ENCODE peak calls at places on chromosomes 11 and 22, in ten cellular contexts. C, X, N, A, P, E, V, F, Q and U are unnamed samples.
A peak's percentile ranks its signal among the peaks of the same experiment; 100 is the strongest.

GRCh38 chr22:19896665-19897355 is 42.1 kb upstream of the GNB1L start:
- DNase-seq in E (no peak), X (no peak), A (no peak), N (no peak), C (no peak), Q (peak; percentile 32), P (no peak), F (no peak), V (no peak), U (no peak)

GRCh38 chr11:133526790-133527189 is 5.5 kb downstream of the OPCML start:
- DNase-seq in C (no peak), F (peak; percentile 71), E (no peak), N (no peak), Q (no peak), V (no peak), A (no peak), P (no peak), X (no peak), U (no peak)

GRCh38 chr22:30245985-30246901 is at the start of gene LIF:
- DNase-seq in F (peak; percentile 50), Q (peak; percentile 52), A (no peak), N (no peak), C (no peak), X (peak; percentile 89), E (no peak), V (peak; percentile 46), P (peak; percentile 79), U (no peak)

GRCh38 chr11:304915-305833 is 2.4 kb upstream of the IFITM2 start:
- DNase-seq in C (peak; percentile 80), X (peak; percentile 93), A (peak; percentile 59), V (peak; percentile 44), Q (peak; percentile 71), P (peak; percentile 59), F (peak; percentile 65), N (peak; percentile 65), E (peak; percentile 71), U (peak; percentile 73)

GRCh38 chr11:87173185-87174039 is 135.7 kb downstream of the TMEM135 start:
- DNase-seq in E (no peak), N (no peak), V (peak; percentile 76), X (no peak), A (no peak), P (peak; percentile 36), F (no peak), Q (no peak), C (no peak), U (no peak)

GRCh38 chr22:31876156-31877035 is 67.9 kb upstream of the YWHAH start:
- DNase-seq in C (no peak), N (no peak), Q (no peak), F (no peak), X (no peak), A (peak; percentile 37), P (no peak), E (no peak), V (peak; percentile 56), U (peak; percentile 5)

GRCh38 chr22:44126807-44127206 is 53.9 kb upstream of the PARVG start:
- DNase-seq in A (no peak), V (no peak), P (no peak), F (no peak), X (no peak), E (no peak), Q (no peak), C (no peak), N (no peak), U (no peak)

GRCh38 chr11:115930276-115930675 is 426.1 kb upstream of the CADM1 start:
- DNase-seq in F (peak; percentile 14), Q (no peak), A (no peak), N (no peak), V (no peak), X (no peak), E (no peak), P (no peak), C (no peak), U (no peak)

GRCh38 chr11:17989306-17989705 is 23.5 kb downstream of the SERGEF start:
- DNase-seq in C (no peak), A (no peak), E (no peak), P (no peak), Q (no peak), N (no peak), F (no peak), X (no peak), V (no peak), U (no peak)

GRCh38 chr11:17988465-17988864 is 24.4 kb downstream of the SERGEF start:
- DNase-seq in P (no peak), F (no peak), V (no peak), C (no peak), X (no peak), A (no peak), N (no peak), Q (no peak), E (no peak), U (no peak)

GRCh38 chr11:17986711-17987220 is 26.1 kb downstream of the SERGEF start:
- DNase-seq in Q (no peak), P (no peak), N (no peak), A (no peak), V (no peak), F (no peak), E (no peak), C (no peak), X (no peak), U (no peak)

GRCh38 chr11:17986007-17986710 is 26.7 kb downstream of the SERGEF start:
- DNase-seq in E (no peak), N (no peak), C (no peak), P (peak; percentile 53), X (no peak), Q (no peak), A (no peak), F (no peak), V (peak; percentile 73), U (peak; percentile 79)

DNA sequence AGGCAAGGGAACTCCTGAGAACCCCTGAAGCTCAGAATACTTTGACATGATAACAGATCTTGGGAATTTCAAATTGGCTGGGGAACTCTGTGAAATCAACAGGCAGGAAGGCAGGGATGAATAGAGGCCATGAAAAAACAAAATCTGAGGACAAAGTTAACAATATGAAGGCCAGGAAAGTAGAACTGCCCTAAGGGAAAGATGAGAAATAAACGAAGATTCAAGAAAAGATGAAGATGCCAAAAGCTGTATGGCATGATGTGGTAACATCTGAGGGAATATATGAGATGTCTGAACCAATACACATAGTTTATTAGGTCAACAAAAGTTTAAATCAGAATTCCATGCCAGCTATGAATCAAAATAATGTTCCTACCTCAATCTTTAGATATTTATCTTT is 25.0 kb downstream of the SERGEF start:
- DNase-seq in Q (no peak), F (no peak), N (no peak), E (no peak), A (no peak), V (no peak), P (no peak), X (no peak), C (no peak), U (no peak)
- H3K36me3 ChIP-seq in Q (peaks cover 58% of the 10 kb centered on the region), F (peaks cover 11% of the 10 kb centered on the region), N (peaks cover 62% of the 10 kb centered on the region), E (no peaks in the 10 kb centered on the region), A (peaks cover 3% of the 10 kb centered on the region), V (no peaks in the 10 kb centered on the region), P (no peaks in the 10 kb centered on the region), X (peaks cover 8% of the 10 kb centered on the region), C (peaks cover 25% of the 10 kb centered on the region), U (peaks cover 2% of the 10 kb centered on the region)

GRCh38 chr11:8726395-8726794 is 43.8 kb downstream of the RPL27A start:
- DNase-seq in X (no peak), N (no peak), C (no peak), E (no peak), Q (no peak), V (no peak), P (no peak), A (no peak), F (no peak), U (no peak)
- H3K36me3 ChIP-seq in X (no peaks in the 10 kb centered on the region), N (peaks cover 42% of the 10 kb centered on the region), C (no peaks in the 10 kb centered on the region), E (peaks cover 1% of the 10 kb centered on the region), Q (no peaks in the 10 kb centered on the region), V (peaks cover 4% of the 10 kb centered on the region), P (no peaks in the 10 kb centered on the region), A (no peaks in the 10 kb centered on the region), F (peaks cover 9% of the 10 kb centered on the region), U (peaks cover 2% of the 10 kb centered on the region)

GRCh38 chr22:23705358-23705757 is 14.5 kb downstream of the RGL4 start:
- DNase-seq in F (no peak), P (no peak), A (no peak), Q (no peak), V (no peak), X (no peak), N (no peak), E (no peak), C (no peak), U (no peak)

GRCh38 chr22:23708270-23708669 is 17.5 kb downstream of the RGL4 start:
- DNase-seq in E (no peak), V (no peak), P (no peak), N (no peak), X (no peak), Q (no peak), F (no peak), A (no peak), C (no peak), U (no peak)

GRCh38 chr22:23704829-23705228 is 14.0 kb downstream of the RGL4 start:
- DNase-seq in N (no peak), X (no peak), Q (peak; percentile 24), F (no peak), P (no peak), E (no peak), A (no peak), C (no peak), V (no peak), U (no peak)

GRCh38 chr22:23712256-23712655 is 21.4 kb downstream of the RGL4 start:
- DNase-seq in F (no peak), E (no peak), P (no peak), Q (no peak), X (no peak), V (no peak), A (no peak), C (no peak), N (no peak), U (no peak)

DNA sequence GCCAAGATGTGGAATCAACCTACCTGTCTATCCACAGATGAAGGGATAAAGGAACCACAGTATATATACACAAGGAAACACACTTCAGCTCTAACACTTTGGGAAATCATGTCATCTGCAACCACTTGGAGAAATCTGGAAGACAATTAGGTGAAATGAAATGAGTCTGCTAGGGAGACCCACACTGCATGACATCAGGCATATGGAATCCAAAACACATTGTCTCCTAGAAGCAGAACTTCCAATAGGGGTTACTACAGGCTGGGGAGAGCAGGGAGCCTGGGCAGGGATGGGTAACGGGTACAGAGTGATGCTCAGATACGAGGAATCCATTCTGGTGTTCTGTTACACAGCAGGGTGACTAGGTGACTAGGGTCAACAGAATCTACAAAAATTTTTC is 18.3 kb downstream of the RGL4 start:
- DNase-seq in V (no peak), E (no peak), P (no peak), A (no peak), N (no peak), X (no peak), C (no peak), F (no peak), Q (no peak), U (no peak)
- H3K36me3 ChIP-seq in V (peaks cover 2% of the 10 kb centered on the region), E (no peaks in the 10 kb centered on the region), P (peaks cover 54% of the 10 kb centered on the region), A (peaks cover 87% of the 10 kb centered on the region), N (peaks cover 99% of the 10 kb centered on the region), X (peaks cover 22% of the 10 kb centered on the region), C (peaks cover 41% of the 10 kb centered on the region), F (peaks cover 32% of the 10 kb centered on the region), Q (peaks cover 75% of the 10 kb centered on the region), U (peaks cover 8% of the 10 kb centered on the region)

DNA sequence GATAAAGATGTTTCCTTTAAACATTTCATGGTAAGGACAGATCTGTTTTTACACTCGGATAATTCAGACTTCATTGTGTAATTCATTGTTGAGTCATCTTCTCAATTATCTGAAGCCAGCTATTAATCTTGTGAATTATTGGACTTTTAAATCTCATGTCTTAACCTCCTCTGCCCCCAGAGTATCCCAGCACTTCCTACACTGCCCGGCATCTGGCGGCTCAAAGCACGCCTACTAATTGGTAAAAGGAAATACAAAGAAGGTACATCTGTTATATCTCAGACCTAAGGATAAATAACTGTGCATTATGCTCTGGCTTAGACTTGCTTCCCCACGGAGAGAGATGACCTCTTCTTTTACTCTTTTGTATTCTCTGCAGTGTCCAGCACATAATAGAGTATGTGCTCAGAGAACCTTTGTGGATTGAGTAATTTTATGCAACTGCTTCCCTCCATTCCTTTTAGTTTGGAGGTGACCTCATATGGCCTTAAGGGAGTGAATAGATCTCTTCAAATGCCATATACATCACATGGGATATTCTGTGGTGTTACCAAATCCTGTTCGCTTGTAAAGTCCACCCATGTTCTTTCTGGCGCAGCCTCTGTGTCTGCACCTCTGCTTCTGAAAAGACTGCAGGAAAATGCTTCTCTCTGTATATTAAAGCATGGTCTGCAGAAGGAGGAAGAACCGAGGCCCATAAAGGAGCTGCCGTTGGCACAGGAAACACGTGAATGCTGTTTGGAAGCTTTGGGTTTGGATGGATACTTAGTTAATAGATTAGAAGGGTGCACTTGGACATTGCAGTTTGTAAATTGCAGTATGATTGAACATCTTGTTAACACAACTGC is 125.7 kb upstream of the SORL1-AS1 start:
- DNase-seq in A (no peak), V (no peak), N (no peak), X (no peak), Q (no peak), E (no peak), P (no peak), F (no peak), C (no peak), U (no peak)
- H3K36me3 ChIP-seq in A (no peaks in the 10 kb centered on the region), V (no peaks in the 10 kb centered on the region), N (no peaks in the 10 kb centered on the region), X (peaks cover 22% of the 10 kb centered on the region), Q (peaks cover 95% of the 10 kb centered on the region), E (peaks cover 1% of the 10 kb centered on the region), P (no peaks in the 10 kb centered on the region), F (no peaks in the 10 kb centered on the region), C (peaks cover 64% of the 10 kb centered on the region), U (peaks cover 7% of the 10 kb centered on the region)